ENCODE peak calls at places on chromosomes 11 and 22, in seven cellular contexts. One of them, this sample, is unnamed.

GRCh38 chr11:61294717-61295595 is at the start of gene VWCE:
- DNase-seq in uterus: peak; percentile 62
- DNase-seq in choroid plexus epithelial cell: peak; percentile 68
- DNase-seq in ascending aorta: no peak
- DNase-seq in BJ: no peak
- DNase-seq in brain microvascular endothelial cell: peak; percentile 15
- DNase-seq in endothelial cell: peak; percentile 80
- DNase-seq in this sample: peak; percentile 96

GRCh38 chr11:32434387-32435151 is 770 bp downstream of the WT1 start:
- DNase-seq in uterus: peak; percentile 66
- DNase-seq in choroid plexus epithelial cell: no peak
- DNase-seq in ascending aorta: no peak
- DNase-seq in BJ: no peak
- DNase-seq in brain microvascular endothelial cell: no peak
- DNase-seq in endothelial cell: peak; percentile 42
- DNase-seq in this sample: peak; percentile 48

GRCh38 chr11:29612423-29612822 is 404.4 kb downstream of the KCNA4 start:
- DNase-seq in uterus: no peak
- DNase-seq in choroid plexus epithelial cell: no peak
- DNase-seq in ascending aorta: no peak
- DNase-seq in BJ: no peak
- DNase-seq in brain microvascular endothelial cell: no peak
- DNase-seq in endothelial cell: no peak
- DNase-seq in this sample: no peak

GRCh38 chr11:71998649-71999310 is at the start of gene IL18BP:
- DNase-seq in uterus: no peak
- DNase-seq in choroid plexus epithelial cell: no peak
- DNase-seq in ascending aorta: no peak
- DNase-seq in BJ: no peak
- DNase-seq in brain microvascular endothelial cell: no peak
- DNase-seq in endothelial cell: peak; percentile 23
- DNase-seq in this sample: no peak

GRCh38 chr11:64313491-64314145 is 3.7 kb downstream of the TRMT112 start:
- DNase-seq in uterus: no peak
- DNase-seq in choroid plexus epithelial cell: no peak
- DNase-seq in ascending aorta: no peak
- DNase-seq in BJ: no peak
- DNase-seq in brain microvascular endothelial cell: no peak
- DNase-seq in endothelial cell: no peak
- DNase-seq in this sample: no peak

GRCh38 chr11:116871248-116871647 is 33.8 kb upstream of the APOA1 start:
- DNase-seq in uterus: no peak
- DNase-seq in choroid plexus epithelial cell: peak; percentile 64
- DNase-seq in ascending aorta: no peak
- DNase-seq in BJ: peak; percentile 87
- DNase-seq in brain microvascular endothelial cell: peak; percentile 78
- DNase-seq in endothelial cell: no peak
- DNase-seq in this sample: no peak

GRCh38 chr11:64089493-64089892 is 53.8 kb downstream of the FLRT1 start:
- DNase-seq in uterus: no peak
- DNase-seq in choroid plexus epithelial cell: no peak
- DNase-seq in ascending aorta: no peak
- DNase-seq in BJ: no peak
- DNase-seq in brain microvascular endothelial cell: no peak
- DNase-seq in endothelial cell: no peak
- DNase-seq in this sample: no peak

GRCh38 chr11:1163911-1164735 is 6.4 kb downstream of the MUC5AC start:
- DNase-seq in uterus: no peak
- DNase-seq in choroid plexus epithelial cell: no peak
- DNase-seq in ascending aorta: no peak
- DNase-seq in BJ: no peak
- DNase-seq in brain microvascular endothelial cell: no peak
- DNase-seq in endothelial cell: no peak
- DNase-seq in this sample: peak; percentile 27

GRCh38 chr22:36761553-36762240 is 14.2 kb downstream of the IFT27 start:
- DNase-seq in uterus: no peak
- DNase-seq in choroid plexus epithelial cell: no peak
- DNase-seq in ascending aorta: no peak
- DNase-seq in BJ: no peak
- DNase-seq in brain microvascular endothelial cell: no peak
- DNase-seq in endothelial cell: no peak
- DNase-seq in this sample: no peak

GRCh38 chr11:109140857-109141515 is 281.0 kb upstream of the C11orf87 start:
- DNase-seq in uterus: no peak
- DNase-seq in choroid plexus epithelial cell: no peak
- DNase-seq in ascending aorta: no peak
- DNase-seq in BJ: no peak
- DNase-seq in brain microvascular endothelial cell: no peak
- DNase-seq in endothelial cell: no peak
- DNase-seq in this sample: no peak
- TF ChIP-seq CTCF in uterus: no peak
- TF ChIP-seq CTCF in choroid plexus epithelial cell: no peak
- TF ChIP-seq CTCF in ascending aorta: no peak
- TF ChIP-seq CTCF in BJ: no peak
- TF ChIP-seq CTCF in brain microvascular endothelial cell: no peak
- TF ChIP-seq CTCF in endothelial cell: no peak
- TF ChIP-seq CTCF in this sample: no peak

DNA sequence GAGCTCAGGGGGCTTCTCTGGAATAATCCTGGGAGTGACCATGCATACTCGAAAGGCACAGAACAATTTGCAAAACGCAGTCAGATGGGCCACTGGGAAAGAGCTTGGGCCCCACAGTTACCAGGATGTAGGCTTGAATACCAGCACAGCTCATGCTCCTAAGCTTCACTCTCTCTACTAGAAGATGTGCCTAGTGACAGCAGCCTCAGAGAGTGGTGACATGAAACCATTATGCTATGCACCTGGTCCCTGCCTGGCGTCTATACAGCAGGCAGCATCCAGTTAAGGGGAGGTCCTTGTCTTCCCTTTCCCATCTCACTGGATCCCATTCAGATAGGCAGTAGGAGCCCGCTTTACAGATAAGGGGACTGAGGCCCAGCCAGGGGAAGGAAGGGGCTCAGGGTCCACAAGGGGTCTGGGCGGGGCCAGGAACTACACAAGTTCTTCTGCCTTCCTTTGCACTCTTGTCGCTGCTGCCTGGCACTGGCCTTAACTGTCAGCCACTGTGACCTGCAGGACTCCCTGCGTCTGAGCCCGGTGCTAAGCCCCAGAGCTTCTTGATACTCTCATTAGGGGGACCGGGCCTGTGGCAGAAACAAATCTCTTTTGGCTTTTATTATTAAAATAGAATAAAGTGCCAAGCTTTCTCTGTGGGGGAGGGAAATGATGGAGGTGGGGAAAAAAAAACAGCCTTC is 21.2 kb upstream of the RASD2 start:
- DNase-seq in uterus: no peak
- DNase-seq in choroid plexus epithelial cell: no peak
- DNase-seq in ascending aorta: no peak
- DNase-seq in BJ: no peak
- DNase-seq in brain microvascular endothelial cell: no peak
- DNase-seq in endothelial cell: no peak
- DNase-seq in this sample: no peak
- TF ChIP-seq CTCF in uterus: no peak
- TF ChIP-seq CTCF in choroid plexus epithelial cell: no peak
- TF ChIP-seq CTCF in ascending aorta: no peak
- TF ChIP-seq CTCF in BJ: no peak
- TF ChIP-seq CTCF in brain microvascular endothelial cell: no peak
- TF ChIP-seq CTCF in endothelial cell: no peak
- TF ChIP-seq CTCF in this sample: no peak

GRCh38 chr11:69437001-69437875 is 44.2 kb upstream of the LINC01488 start:
- DNase-seq in uterus: no peak
- DNase-seq in choroid plexus epithelial cell: no peak
- DNase-seq in ascending aorta: no peak
- DNase-seq in BJ: no peak
- DNase-seq in brain microvascular endothelial cell: no peak
- DNase-seq in endothelial cell: no peak
- DNase-seq in this sample: no peak
- TF ChIP-seq CTCF in uterus: no peak
- TF ChIP-seq CTCF in choroid plexus epithelial cell: no peak
- TF ChIP-seq CTCF in ascending aorta: no peak
- TF ChIP-seq CTCF in BJ: no peak
- TF ChIP-seq CTCF in brain microvascular endothelial cell: no peak
- TF ChIP-seq CTCF in endothelial cell: no peak
- TF ChIP-seq CTCF in this sample: no peak

GRCh38 chr11:83223457-83223856 is 29.9 kb downstream of the ANKRD42 start:
- DNase-seq in uterus: no peak
- DNase-seq in choroid plexus epithelial cell: no peak
- DNase-seq in ascending aorta: no peak
- DNase-seq in BJ: no peak
- DNase-seq in brain microvascular endothelial cell: no peak
- DNase-seq in endothelial cell: no peak
- DNase-seq in this sample: no peak
- TF ChIP-seq CTCF in uterus: no peak
- TF ChIP-seq CTCF in choroid plexus epithelial cell: no peak
- TF ChIP-seq CTCF in ascending aorta: no peak
- TF ChIP-seq CTCF in BJ: no peak
- TF ChIP-seq CTCF in brain microvascular endothelial cell: no peak
- TF ChIP-seq CTCF in endothelial cell: no peak
- TF ChIP-seq CTCF in this sample: no peak

GRCh38 chr11:59158206-59159068 is 13.5 kb upstream of the DTX4 start:
- DNase-seq in uterus: peak; percentile 37
- DNase-seq in choroid plexus epithelial cell: peak; percentile 84
- DNase-seq in ascending aorta: no peak
- DNase-seq in BJ: no peak
- DNase-seq in brain microvascular endothelial cell: peak; percentile 66
- DNase-seq in endothelial cell: peak; percentile 61
- DNase-seq in this sample: peak; percentile 60
- TF ChIP-seq CTCF in uterus: peak; percentile 78
- TF ChIP-seq CTCF in choroid plexus epithelial cell: peak; percentile 88
- TF ChIP-seq CTCF in ascending aorta: peak; percentile 72
- TF ChIP-seq CTCF in BJ: peak; percentile 76
- TF ChIP-seq CTCF in brain microvascular endothelial cell: peak; percentile 83
- TF ChIP-seq CTCF in endothelial cell: peak; percentile 85
- TF ChIP-seq CTCF in this sample: peak; percentile 87

GRCh38 chr22:30649430-30650007 is 13.9 kb downstream of the SLC35E4 start:
- DNase-seq in uterus: peak; percentile 25
- DNase-seq in choroid plexus epithelial cell: peak; percentile 62
- DNase-seq in ascending aorta: peak; percentile 27
- DNase-seq in BJ: no peak
- DNase-seq in brain microvascular endothelial cell: peak; percentile 63
- DNase-seq in endothelial cell: no peak
- DNase-seq in this sample: peak; percentile 82
- TF ChIP-seq CTCF in uterus: no peak
- TF ChIP-seq CTCF in choroid plexus epithelial cell: peak; percentile 11
- TF ChIP-seq CTCF in ascending aorta: no peak
- TF ChIP-seq CTCF in BJ: no peak
- TF ChIP-seq CTCF in brain microvascular endothelial cell: peak; percentile 25
- TF ChIP-seq CTCF in endothelial cell: no peak
- TF ChIP-seq CTCF in this sample: no peak

DNA sequence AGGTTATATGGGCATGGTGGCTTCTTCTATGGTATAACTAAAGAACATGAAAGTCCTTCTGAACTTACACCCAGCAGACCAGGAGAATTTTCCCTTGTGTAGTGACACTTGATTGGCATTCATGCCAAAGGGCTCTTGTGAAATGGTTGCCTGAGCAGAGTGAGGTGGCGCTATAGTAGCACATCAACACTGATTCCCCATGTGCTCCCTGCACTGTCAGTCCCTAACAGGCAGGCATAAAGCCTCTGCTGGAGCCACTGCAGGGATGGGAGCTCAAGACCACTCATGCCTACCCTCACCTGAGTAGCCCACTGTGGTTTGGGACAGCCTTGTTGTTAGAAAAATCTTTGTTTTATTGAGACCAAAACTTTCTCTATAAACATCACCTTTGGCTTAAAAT is 92.6 kb upstream of the LIN7C start:
- DNase-seq in uterus: no peak
- DNase-seq in choroid plexus epithelial cell: no peak
- DNase-seq in ascending aorta: no peak
- DNase-seq in BJ: no peak
- DNase-seq in brain microvascular endothelial cell: no peak
- DNase-seq in endothelial cell: no peak
- DNase-seq in this sample: no peak
- TF ChIP-seq CTCF in uterus: no peak
- TF ChIP-seq CTCF in choroid plexus epithelial cell: no peak
- TF ChIP-seq CTCF in ascending aorta: no peak
- TF ChIP-seq CTCF in BJ: no peak
- TF ChIP-seq CTCF in brain microvascular endothelial cell: no peak
- TF ChIP-seq CTCF in endothelial cell: no peak
- TF ChIP-seq CTCF in this sample: no peak

This sample was measured in GM13977.